ENCODE peak calls at places on chromosomes 12 and 14, in ten cellular contexts. V is RPMI8226; T is amniotic stem cell; Y is GM20000; L is pancreas; P is effector memory CD4-positive, alpha-beta T cell; N is glomerular endothelial cell; G is stimulated activated CD4-positive, alpha-beta T cell treated with anti-CD3 and anti-CD28 coated beads, Interleukin-1b, Interleukin-23, amount 100 ng/mL, for 24 hours; Z is fibroblast of lung; F is fibroblast of mammary gland. O is an unnamed sample.

GRCh38 chr12:24854908-24855307 is 94.0 kb downstream of the BCAT1 start:
- DNase-seq in Y (no peak), N (no peak), Z (peak), L (no peak), V (no peak), G (no peak), P (no peak), T (no peak), F (no peak), O (no peak)

GRCh38 chr12:8905546-8905945 is 8.8 kb upstream of the PHC1 start:
- DNase-seq in P (no peak), N (no peak), F (no peak), Z (no peak), G (no peak), T (no peak), L (no peak), Y (no peak), V (no peak), O (no peak)

GRCh38 chr14:104984056-104984894 is 1.3 kb upstream of the CLBA1 start:
- DNase-seq in V (no peak), L (peak), Z (no peak), Y (no peak), T (no peak), N (no peak), P (no peak), G (no peak), F (no peak), O (no peak)

GRCh38 chr12:103560604-103561101 is 26.4 kb upstream of the STAB2 start:
- DNase-seq in P (no peak), Z (peak), G (no peak), L (no peak), T (peak), V (no peak), Y (no peak), N (no peak), F (peak), O (no peak)

GRCh38 chr12:47813491-47814196 is 6.1 kb downstream of the HDAC7 start:
- DNase-seq in T (no peak), P (no peak), Z (no peak), G (no peak), V (peak), Y (peak), N (no peak), F (peak), L (no peak), O (no peak)

GRCh38 chr12:105334001-105334400 is 3.5 kb downstream of the C12orf75 start:
- DNase-seq in V (no peak), L (no peak), P (no peak), N (no peak), T (no peak), G (no peak), F (peak), Z (peak), Y (no peak), O (no peak)

GRCh38 chr12:108532061-108532848 is 17.2 kb downstream of the FICD start:
- DNase-seq in N (no peak), V (no peak), Z (no peak), P (no peak), L (no peak), T (no peak), G (no peak), Y (no peak), F (no peak), O (no peak)

GRCh38 chr12:119180380-119181040 is 1.8 kb downstream of the HSPB8 start:
- DNase-seq in N (no peak), L (no peak), Y (no peak), T (no peak), G (no peak), P (no peak), F (peak), V (no peak), Z (peak), O (no peak)

GRCh38 chr12:132658149-132658905 is 28.8 kb downstream of the POLE start:
- DNase-seq in F (no peak), P (no peak), Z (no peak), G (no peak), Y (no peak), L (no peak), N (no peak), T (no peak), V (no peak), O (no peak)

GRCh38 chr14:102917056-102917385 is 5.4 kb upstream of the AMN start:
- DNase-seq in G (no peak), F (no peak), V (no peak), T (no peak), Y (no peak), N (no peak), L (peak), Z (no peak), P (no peak), O (no peak)

GRCh38 chr12:98464155-98464554 is 51.2 kb upstream of the TMPO start:
- DNase-seq in N (no peak), G (no peak), L (no peak), Z (peak), T (no peak), P (no peak), Y (no peak), F (peak), V (no peak), O (no peak)